ENCODE peak calls at places on chromosomes 13 and 19, in eight cellular contexts. N is neural progenitor cell, A is fibroblast of the aortic adventitia, X is right atrium auricular region, F is tibial artery, E is skeletal muscle cell, J is fibroblast of mammary gland, M is aorta. W is an unnamed sample.
A peak's percentile ranks its signal among the peaks of the same experiment; 100 is the strongest.

GRCh38 chr13:87042946-87043345 is 628.2 kb upstream of the SLITRK5 start:
- DNase-seq in A (no peak), F (no peak), X (no peak), E (no peak), N (no peak), J (peak; percentile 53), M (no peak), W (no peak)

GRCh38 chr13:101640797-101641400 is 188.4 kb downstream of the ITGBL1 start:
- DNase-seq in J (peak; percentile 82), F (no peak), M (no peak), A (peak; percentile 77), X (no peak), N (no peak), E (peak; percentile 67), W (no peak)

GRCh38 chr19:2345794-2346663 is 14.0 kb upstream of the TMPRSS9 start:
- DNase-seq in A (peak; percentile 33), X (no peak), M (peak; percentile 67), F (no peak), E (no peak), N (no peak), J (peak; percentile 18), W (peak; percentile 86)

GRCh38 chr13:95710313-95710712 is 33.4 kb downstream of the DNAJC3 start:
- DNase-seq in A (peak; percentile 69), X (no peak), N (no peak), J (peak; percentile 94), E (peak; percentile 46), M (no peak), F (no peak), W (no peak)

GRCh38 chr19:9968820-9969687 is 32.7 kb upstream of the OLFM2 start:
- DNase-seq in F (no peak), X (no peak), A (no peak), M (no peak), E (no peak), N (no peak), J (no peak), W (no peak)

GRCh38 chr13:112132619-112133018 is 65.7 kb downstream of the SOX1 start:
- DNase-seq in N (no peak), E (no peak), X (no peak), F (no peak), M (no peak), J (no peak), A (no peak), W (no peak)

GRCh38 chr19:34428549-34429285 is 536 bp downstream of the UBA2 start:
- DNase-seq in N (peak; percentile 61), J (peak; percentile 28), F (peak; percentile 51), A (peak; percentile 26), E (no peak), M (peak; percentile 85), X (no peak), W (no peak)

GRCh38 chr13:79126706-79127105 is 279.3 kb downstream of the RBM26 start:
- DNase-seq in M (no peak), J (no peak), F (no peak), E (no peak), A (no peak), X (no peak), N (no peak), W (no peak)

GRCh38 chr13:76737526-76737925 is 148.7 kb downstream of the KCTD12 start:
- DNase-seq in A (no peak), M (no peak), X (no peak), E (no peak), N (no peak), F (no peak), J (no peak), W (no peak)

GRCh38 chr13:102326381-102327118 is 75.3 kb downstream of the FGF14 start:
- DNase-seq in M (no peak), E (no peak), J (no peak), F (no peak), A (no peak), X (no peak), N (no peak), W (no peak)

GRCh38 chr19:4374451-4375163 is 25.7 kb downstream of the SH3GL1 start:
- DNase-seq in J (peak; percentile 96), M (peak; percentile 96), E (peak; percentile 58), X (peak; percentile 93), A (peak; percentile 92), F (peak; percentile 88), N (no peak), W (peak; percentile 74)

GRCh38 chr19:19528721-19529490 is at the start of gene YJEFN3:
- DNase-seq in M (no peak), X (no peak), F (no peak), N (peak; percentile 61), A (no peak), J (no peak), E (no peak), W (no peak)

GRCh38 chr13:24997367-24997967 is 98.5 kb upstream of the PABPC3 start:
- DNase-seq in E (no peak), A (peak; percentile 52), X (no peak), J (peak; percentile 42), F (no peak), N (peak; percentile 46), M (no peak), W (peak; percentile 45)

GRCh38 chr13:36217456-36217855 is 3.1 kb upstream of the SOHLH2 start:
- DNase-seq in E (no peak), J (no peak), A (no peak), X (no peak), N (no peak), M (no peak), F (no peak), W (no peak)

GRCh38 chr13:111139874-111140561 is 24.9 kb downstream of the ARHGEF7 start:
- DNase-seq in J (no peak), M (no peak), X (no peak), E (no peak), A (no peak), N (no peak), F (no peak), W (no peak)

GRCh38 chr19:7923295-7924191 is 2.4 kb downstream of the CTXN1 start:
- DNase-seq in M (no peak), N (no peak), J (no peak), A (no peak), X (no peak), F (no peak), E (no peak), W (no peak)

GRCh38 chr13:68160466-68160865 is 930.3 kb upstream of the PCDH9 start:
- DNase-seq in A (peak; percentile 0), J (peak; percentile 52), X (no peak), E (no peak), N (no peak), M (no peak), F (no peak), W (no peak)

GRCh38 chr13:97328222-97328790 is 105.7 kb upstream of the RAP2A start:
- DNase-seq in X (no peak), M (no peak), F (no peak), E (no peak), A (peak; percentile 91), J (peak; percentile 56), N (peak; percentile 90), W (no peak)

GRCh38 chr13:79128158-79128557 is 277.9 kb downstream of the RBM26 start:
- DNase-seq in M (no peak), F (no peak), E (peak; percentile 76), X (no peak), N (no peak), J (peak; percentile 60), A (peak; percentile 2), W (no peak)

GRCh38 chr19:20238025-20238623 is 71.1 kb downstream of the ZNF486 start:
- DNase-seq in X (peak; percentile 96), E (peak; percentile 53), F (peak; percentile 86), M (peak; percentile 93), N (peak; percentile 96), J (peak; percentile 85), A (peak; percentile 72), W (peak; percentile 92)

DNA sequence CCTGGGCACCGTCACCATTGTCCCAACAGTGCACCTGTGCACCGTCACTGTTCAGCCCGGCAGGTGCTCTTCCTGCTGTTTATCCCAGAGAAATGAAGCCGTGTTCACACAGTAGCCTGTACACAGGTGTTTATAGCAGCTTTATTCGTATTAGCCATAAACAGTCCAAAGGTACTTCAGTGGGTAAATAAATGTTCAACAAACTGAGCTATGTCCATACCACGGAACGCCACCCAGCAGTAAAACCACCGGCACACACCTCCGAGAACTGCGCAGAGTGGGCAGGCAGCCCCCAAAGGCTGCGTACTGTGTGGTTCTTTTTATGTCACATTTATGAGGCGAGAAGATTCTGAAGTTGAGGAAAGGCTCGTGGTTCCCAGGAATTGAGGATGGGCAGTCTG is 44.9 kb upstream of the DCUN1D2 start:
- DNase-seq in X (no peak), J (no peak), E (no peak), N (no peak), A (no peak), F (no peak), M (peak; percentile 33), W (peak; percentile 34)
- H3K4me3 ChIP-seq in X (no peak overlapping the region), J (no peak overlapping the region), E (no peak overlapping the region), N (no peak overlapping the region), A (no peak overlapping the region), F (no peak overlapping the region), M (no peak overlapping the region), W (no peak overlapping the region)

GRCh38 chr13:46303743-46304385 is 83.2 kb downstream of the RUBCNL start:
- DNase-seq in F (no peak), N (no peak), M (no peak), X (no peak), A (no peak), E (no peak), J (no peak), W (no peak)
- H3K4me3 ChIP-seq in F (no peak overlapping the region), N (no peak overlapping the region), M (no peak overlapping the region), X (no peak overlapping the region), A (no peak overlapping the region), E (no peak overlapping the region), J (no peak overlapping the region), W (no peak overlapping the region)

GRCh38 chr19:49147923-49148682 is 7.1 kb downstream of the HRC start:
- DNase-seq in X (no peak), F (no peak), M (no peak), N (no peak), A (no peak), J (no peak), E (no peak), W (no peak)
- H3K4me3 ChIP-seq in X (peak overlapping the region; percentile 76), F (peak overlapping the region; percentile 78), M (no peak overlapping the region), N (peak overlapping the region; percentile 67), A (no peak overlapping the region), J (no peak overlapping the region), E (no peak overlapping the region), W (peak overlapping the region; percentile 58)

DNA sequence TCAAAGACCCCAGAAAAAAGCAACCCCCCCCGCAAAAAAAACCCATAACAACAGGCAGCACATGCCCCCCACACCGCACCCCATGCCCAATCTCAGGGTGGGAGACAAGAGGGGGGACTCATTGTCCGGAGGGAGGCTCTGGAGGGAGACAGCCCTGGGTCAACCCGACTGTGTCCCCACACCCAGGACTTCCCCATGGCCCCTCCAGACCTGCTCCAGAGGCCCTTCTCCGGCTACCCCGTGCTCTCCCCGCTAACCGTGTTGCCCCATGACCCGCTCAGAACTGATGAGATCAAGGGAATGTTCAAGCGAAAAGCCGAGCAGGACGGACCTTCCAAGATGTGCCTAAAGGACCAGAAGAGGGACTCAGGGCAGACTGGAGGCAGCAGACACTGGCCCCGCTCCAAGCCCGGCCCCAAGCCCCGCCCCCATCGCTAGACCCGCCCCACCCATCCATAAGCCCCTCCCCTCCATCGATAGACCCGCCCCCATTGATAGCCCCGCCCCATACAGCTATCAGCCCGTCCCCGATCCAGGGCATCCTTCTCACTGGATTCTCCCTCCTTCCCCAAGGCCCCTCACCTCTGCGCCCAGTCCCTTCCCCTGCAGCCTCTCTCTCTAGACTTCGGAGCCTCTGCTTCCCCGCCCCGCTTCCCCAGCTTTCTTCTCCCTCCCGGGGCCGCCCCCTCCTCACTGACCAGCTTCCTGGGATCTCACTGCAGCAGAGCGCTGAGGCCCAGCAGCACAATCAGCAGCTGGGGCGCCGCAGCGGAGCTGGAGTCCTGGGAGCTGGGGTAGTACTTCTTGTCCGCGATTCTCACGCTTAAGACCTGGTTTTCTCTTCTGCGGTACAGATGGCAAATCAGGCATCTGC is 2.2 kb downstream of the BST2 start:
- DNase-seq in X (no peak), E (no peak), A (no peak), M (peak; percentile 81), F (no peak), N (peak; percentile 93), J (no peak), W (no peak)
- H3K4me3 ChIP-seq in X (peak overlapping the region; percentile 54), E (peak overlapping the region; percentile 5), A (no peak overlapping the region), M (no peak overlapping the region), F (no peak overlapping the region), N (peak overlapping the region; percentile 61), J (no peak overlapping the region), W (peak overlapping the region; percentile 35)